ENCODE peak calls at places on chromosome 22, in eight cellular contexts. B is AG04449, L is astrocyte of the spinal cord, Z is tibial nerve, P is epithelial cell of esophagus, S is PC-9, V is HCT116, K is left lung. I is an unnamed sample.

GRCh38 chr22:44620129-44620840 is 81.7 kb upstream of the PRR5 start:
- DNase-seq in B (no peak), L (peak), Z (peak), P (peak), S (peak), V (no peak), K (peak), I (peak)

GRCh38 chr22:27996981-27997380 is 77.9 kb upstream of the PITPNB start:
- DNase-seq in B (no peak), L (no peak), Z (no peak), P (no peak), S (no peak), V (no peak), K (peak), I (no peak)

GRCh38 chr22:46075764-46076531 is 74.4 kb upstream of the PPARA start:
- DNase-seq in B (no peak), L (no peak), Z (no peak), P (no peak), S (no peak), V (no peak), K (peak), I (no peak)

GRCh38 chr22:22552630-22553029 is 6.4 kb downstream of the PRAME start:
- DNase-seq in B (no peak), L (no peak), Z (no peak), P (no peak), S (no peak), V (no peak), K (no peak), I (no peak)

GRCh38 chr22:46547883-46548244 is 10.4 kb upstream of the CELSR1 start:
- DNase-seq in B (peak), L (peak), Z (peak), P (peak), S (peak), V (no peak), K (peak), I (peak)

GRCh38 chr22:20992456-20993303 is 9.2 kb downstream of the THAP7 start:
- DNase-seq in B (no peak), L (no peak), Z (no peak), P (no peak), S (no peak), V (no peak), K (peak), I (no peak)

GRCh38 chr22:42991010-42991651 is 23.8 kb downstream of the PACSIN2 start:
- DNase-seq in B (peak), L (peak), Z (no peak), P (peak), S (no peak), V (no peak), K (no peak), I (no peak)

GRCh38 chr22:46373838-46374662 is 38.5 kb downstream of the TRMU start:
- DNase-seq in B (no peak), L (peak), Z (no peak), P (no peak), S (peak), V (no peak), K (peak), I (no peak)

GRCh38 chr22:30386960-30387848 is at the start of gene RNF215:
- DNase-seq in B (no peak), L (peak), Z (peak), P (peak), S (peak), V (peak), K (peak), I (no peak)

GRCh38 chr22:23070418-23071162 is at the start of gene GNAZ:
- DNase-seq in B (no peak), L (no peak), Z (no peak), P (no peak), S (no peak), V (no peak), K (peak), I (no peak)

GRCh38 chr22:48594757-48595510 is 1232.7 kb downstream of the BRD1 start:
- DNase-seq in B (no peak), L (no peak), Z (no peak), P (no peak), S (no peak), V (no peak), K (peak), I (no peak)

GRCh38 chr22:46050916-46051614 is 74.1 kb upstream of the WNT7B start:
- DNase-seq in B (no peak), L (no peak), Z (no peak), P (no peak), S (no peak), V (no peak), K (no peak), I (no peak)

GRCh38 chr22:19762315-19763140 is 1.9 kb downstream of the TBX1 start:
- DNase-seq in B (no peak), L (no peak), Z (no peak), P (peak), S (no peak), V (no peak), K (peak), I (no peak)
- H3K4me3 ChIP-seq in B (peak), L (no peak), Z (no peak), P (peak), S (no peak), V (no peak), K (no peak), I (peak)

DNA sequence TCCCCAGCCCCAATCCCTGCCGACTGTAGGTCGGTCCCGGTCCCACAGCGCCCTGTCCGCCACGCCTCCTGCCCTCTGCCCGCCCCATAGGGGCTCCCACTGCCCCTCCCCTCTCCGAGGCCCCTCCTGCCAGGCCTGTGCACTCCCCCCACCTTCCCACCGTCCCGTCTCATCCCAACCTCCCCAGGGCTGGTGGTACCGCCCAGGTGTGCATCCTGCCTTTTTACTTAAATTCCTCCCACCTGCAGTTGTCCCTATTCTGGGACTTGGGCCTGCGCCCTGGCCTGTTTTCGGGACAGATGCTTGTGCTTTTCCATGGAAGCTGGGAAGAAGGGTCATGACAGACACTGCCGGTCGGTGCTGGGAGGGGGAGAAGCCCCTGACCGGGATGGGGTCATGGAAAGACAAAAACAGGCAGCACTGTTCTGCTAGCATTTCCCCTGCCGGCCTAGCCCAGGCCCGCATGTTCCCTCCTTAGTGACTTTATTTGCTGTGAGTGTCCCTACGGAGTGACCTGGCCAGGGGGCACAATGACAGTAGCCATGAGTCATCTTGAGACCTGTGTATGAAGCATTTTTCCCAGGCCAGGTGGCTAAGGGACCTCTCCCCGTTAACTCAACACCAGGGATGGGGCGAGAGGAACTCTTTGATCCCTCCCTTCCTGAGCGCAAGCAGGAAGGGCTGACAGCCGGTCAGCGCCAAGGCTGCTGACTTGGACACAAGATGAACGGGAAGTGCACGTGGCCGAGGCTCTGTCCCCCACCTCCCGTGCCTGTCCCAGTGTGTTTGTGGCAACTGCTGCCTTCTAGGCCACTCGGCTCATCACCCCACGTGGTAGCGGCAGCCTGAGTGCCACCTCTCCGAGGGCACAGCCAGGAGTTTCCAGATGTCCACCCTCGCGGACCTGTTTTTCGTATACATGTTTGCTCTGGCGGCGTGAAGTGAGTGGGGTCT is 7.1 kb downstream of the TBX1 start:
- DNase-seq in B (no peak), L (no peak), Z (no peak), P (no peak), S (peak), V (peak), K (peak), I (no peak)
- H3K4me3 ChIP-seq in B (no peak), L (no peak), Z (no peak), P (no peak), S (peak), V (peak), K (peak), I (peak)

DNA sequence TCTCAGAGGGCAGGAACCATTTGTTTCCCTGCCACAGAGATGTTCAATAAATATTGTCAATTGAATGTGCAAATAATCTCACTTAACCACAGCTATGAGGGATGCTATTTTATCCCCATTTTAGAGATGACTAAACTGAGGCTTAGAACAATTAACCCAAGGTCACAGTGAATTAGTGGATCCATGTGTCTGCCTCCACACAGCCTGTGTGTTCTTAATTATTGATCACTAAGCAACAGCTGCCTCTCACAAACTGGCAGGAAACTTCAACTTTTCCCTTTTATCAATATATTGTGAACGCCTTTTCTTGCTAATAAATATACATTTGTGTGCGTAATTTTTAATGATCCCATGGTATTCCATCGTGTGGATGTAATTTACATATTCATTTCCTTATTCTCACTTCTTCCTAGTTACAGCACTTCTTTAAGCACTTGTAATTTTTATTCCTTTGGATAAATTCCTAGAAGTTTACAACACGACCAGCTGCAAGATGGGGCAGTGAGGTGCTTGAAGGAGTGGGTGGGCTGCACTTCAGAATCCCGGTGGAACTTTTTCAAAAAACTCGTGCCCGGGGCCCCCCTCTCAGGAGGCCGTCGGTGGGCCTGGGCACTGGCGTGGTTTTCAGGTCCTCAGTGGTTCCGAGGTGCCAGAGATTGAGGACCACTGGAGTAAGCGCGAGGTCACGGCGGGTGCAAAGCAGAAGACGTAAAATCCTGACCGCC is 915 bp upstream of the SREBF2 start:
- DNase-seq in B (no peak), L (peak), Z (no peak), P (no peak), S (no peak), V (no peak), K (no peak), I (no peak)
- H3K4me3 ChIP-seq in B (peak), L (peak), Z (peak), P (peak), S (peak), V (peak), K (peak), I (peak)

GRCh38 chr22:24097961-24098391 is 83.3 kb upstream of the SUSD2 start:
- DNase-seq in B (no peak), L (no peak), Z (no peak), P (no peak), S (no peak), V (no peak), K (no peak), I (no peak)
- H3K4me3 ChIP-seq in B (no peak), L (no peak), Z (no peak), P (no peak), S (no peak), V (no peak), K (no peak), I (no peak)

I was measured in thoracic aorta.